ENCODE peak calls at places on chromosomes 12 and 14, in five cellular contexts. R, U, C, Y and V are unnamed samples.

GRCh38 chr12:57844725-57845477 is 1.6 kb downstream of the CTDSP2 start:
- DNase-seq in C (no peak), R (peak; percentile 75), Y (peak; percentile 58), U (peak; percentile 89), V (no peak)

GRCh38 chr14:90785474-90785873 is 30.8 kb downstream of the TTC7B start:
- DNase-seq in U (peak; percentile 85), R (peak; percentile 52), C (peak; percentile 38), Y (no peak), V (no peak)

GRCh38 chr14:104373055-104373854 is 206.3 kb upstream of the C14orf180 start:
- DNase-seq in R (no peak), Y (no peak), C (no peak), U (peak; percentile 38), V (no peak)

GRCh38 chr14:33707751-33708150 is 243.1 kb downstream of the EGLN3 start:
- DNase-seq in U (no peak), Y (no peak), R (no peak), C (no peak), V (no peak)

GRCh38 chr12:132413931-132414588 is 75.9 kb upstream of the FBRSL1 start:
- DNase-seq in Y (no peak), U (no peak), R (no peak), C (no peak), V (no peak)

GRCh38 chr12:120121766-120122293 is 5.3 kb upstream of the RAB35 start:
- DNase-seq in Y (no peak), C (no peak), U (no peak), R (no peak), V (no peak)

GRCh38 chr14:92397140-92397815 is 74.3 kb downstream of the SLC24A4 start:
- DNase-seq in U (no peak), Y (peak; percentile 52), R (no peak), C (peak; percentile 62), V (no peak)

GRCh38 chr12:115255257-115255656 is 571.3 kb upstream of the TBX3 start:
- DNase-seq in U (no peak), Y (no peak), R (no peak), C (no peak), V (no peak)

GRCh38 chr12:71216725-71217579 is 59.2 kb upstream of the TSPAN8 start:
- DNase-seq in R (no peak), C (no peak), U (no peak), Y (peak; percentile 15), V (no peak)

GRCh38 chr12:95548056-95548538 is 3.2 kb downstream of the USP44 start:
- DNase-seq in C (no peak), Y (peak; percentile 46), R (peak; percentile 74), U (peak; percentile 53), V (no peak)

GRCh38 chr14:89378119-89378518 is 38.9 kb downstream of the FOXN3 start:
- DNase-seq in C (no peak), U (no peak), R (no peak), Y (no peak), V (no peak)

GRCh38 chr12:52951640-52952039 is 2.7 kb downstream of the KRT18 start:
- DNase-seq in Y (no peak), C (no peak), U (no peak), R (no peak), V (no peak)

GRCh38 chr12:65788912-65789311 is 35.4 kb upstream of the HMGA2 start:
- DNase-seq in Y (no peak), U (no peak), C (no peak), R (no peak), V (no peak)

GRCh38 chr14:32898876-32899275 is 39.8 kb upstream of the NPAS3 start:
- DNase-seq in C (no peak), R (no peak), Y (no peak), U (no peak), V (no peak)

GRCh38 chr12:92404259-92404894 is 258.7 kb upstream of the BTG1 start:
- DNase-seq in R (no peak), Y (no peak), U (no peak), C (no peak), V (no peak)

GRCh38 chr12:131108171-131108955 is 154.7 kb downstream of the ADGRD1 start:
- DNase-seq in Y (no peak), U (peak; percentile 25), R (no peak), C (no peak), V (no peak)

GRCh38 chr12:18567787-18568186 is 170.0 kb downstream of the PLCZ1 start:
- DNase-seq in R (no peak), Y (no peak), U (no peak), C (no peak), V (no peak)

GRCh38 chr12:110314308-110314707 is 33.3 kb downstream of the ATP2A2 start:
- DNase-seq in Y (peak; percentile 48), C (no peak), R (no peak), U (no peak), V (no peak)

GRCh38 chr14:68377459-68377858 is 415.4 kb downstream of the ZFP36L1 start:
- DNase-seq in R (peak; percentile 26), C (no peak), Y (no peak), U (peak; percentile 73), V (peak; percentile 52)

GRCh38 chr14:69629225-69630127 is 18.1 kb downstream of the SUSD6 start:
- DNase-seq in U (no peak), R (no peak), Y (no peak), C (no peak), V (no peak)

GRCh38 chr14:104353921-104354701 is 215.7 kb downstream of the KIF26A start:
- DNase-seq in C (no peak), U (peak; percentile 36), R (no peak), Y (no peak), V (no peak)

GRCh38 chr12:73124480-73124879 is 852.3 kb downstream of the TRHDE start:
- DNase-seq in Y (no peak), C (no peak), R (no peak), U (no peak), V (no peak)

GRCh38 chr12:47414511-47414910 is 291.3 kb downstream of the RPAP3 start:
- DNase-seq in Y (no peak), C (no peak), R (no peak), U (no peak), V (no peak)